ENCODE peak calls at places on chromosomes 7 and 10, in seven cellular contexts. M is GM13977; S is transverse colon; H is nephron progenitor cell; Z is H9; X is MCF 10A; J is CD8-positive, alpha-beta T cell. W is an unnamed sample.

GRCh38 chr7:85474234-85474633 is 287.4 kb upstream of the SEMA3D start:
- DNase-seq in M (peak; percentile 1), Z (no peak), S (no peak), J (no peak), H (no peak), X (no peak), W (no peak)

GRCh38 chr7:27386581-27386980 is 144.0 kb downstream of the EVX1 start:
- DNase-seq in Z (no peak), H (no peak), J (no peak), M (no peak), S (no peak), X (no peak), W (no peak)

GRCh38 chr10:114328876-114329275 is 75.4 kb downstream of the AFAP1L2 start:
- DNase-seq in J (no peak), S (no peak), H (no peak), X (no peak), M (no peak), Z (no peak), W (no peak)

GRCh38 chr7:76337147-76337546 is 21.6 kb downstream of the YWHAG start:
- DNase-seq in J (no peak), M (no peak), X (no peak), Z (no peak), S (no peak), H (no peak), W (no peak)

GRCh38 chr10:121516071-121516470 is 82.2 kb downstream of the FGFR2 start:
- DNase-seq in H (no peak), J (no peak), M (no peak), S (no peak), Z (no peak), X (no peak), W (no peak)

GRCh38 chr10:50653142-50653541 is 29.4 kb upstream of the SGMS1 start:
- DNase-seq in J (no peak), H (no peak), S (no peak), M (no peak), X (peak; percentile 31), Z (no peak), W (peak; percentile 17)

GRCh38 chr10:86553639-86554038 is 32.0 kb upstream of the WAPL start:
- DNase-seq in M (no peak), S (no peak), X (no peak), J (no peak), Z (no peak), H (no peak), W (no peak)

GRCh38 chr10:77163670-77164348 is 473.8 kb downstream of the KCNMA1 start:
- DNase-seq in J (no peak), H (peak; percentile 28), M (no peak), Z (no peak), X (peak; percentile 97), S (peak; percentile 60), W (no peak)

GRCh38 chr7:138785587-138786437 is 12.0 kb upstream of the TMEM213 start:
- DNase-seq in S (no peak), Z (no peak), X (peak; percentile 40), H (no peak), M (no peak), J (no peak), W (no peak)

GRCh38 chr7:155864271-155864985 is 52.2 kb upstream of the SHH start:
- DNase-seq in J (no peak), H (no peak), S (no peak), M (no peak), Z (peak; percentile 10), X (no peak), W (no peak)

GRCh38 chr10:28302012-28302667 is 724 bp downstream of the MPP7 start:
- DNase-seq in Z (no peak), J (no peak), X (no peak), H (peak; percentile 71), M (no peak), S (peak; percentile 14), W (no peak)

GRCh38 chr7:46385662-46386309 is 464.7 kb upstream of the IGFBP3 start:
- DNase-seq in X (peak; percentile 65), S (no peak), J (no peak), Z (no peak), H (no peak), M (no peak), W (no peak)

GRCh38 chr7:121038717-121039509 is 50.4 kb downstream of the CPED1 start:
- DNase-seq in S (no peak), X (no peak), J (no peak), H (no peak), Z (no peak), M (no peak), W (no peak)

GRCh38 chr10:15370741-15371701 is at the start of gene FAM171A1:
- DNase-seq in Z (peak; percentile 69), M (peak; percentile 82), J (peak; percentile 12), H (peak; percentile 79), X (peak; percentile 60), S (peak; percentile 68), W (peak; percentile 78)

GRCh38 chr7:157485361-157485831 is 148.6 kb downstream of the DNAJB6 start:
- DNase-seq in S (no peak), M (no peak), X (no peak), H (no peak), J (no peak), Z (no peak), W (no peak)

GRCh38 chr10:129764901-129765663 is 199.0 kb downstream of the EBF3 start:
- DNase-seq in M (no peak), Z (peak; percentile 9), S (peak; percentile 1), X (no peak), H (no peak), J (no peak), W (no peak)

GRCh38 chr7:40654171-40654570 is 519.4 kb downstream of the SUGCT start:
- DNase-seq in X (no peak), Z (no peak), H (no peak), S (no peak), J (no peak), M (no peak), W (no peak)
- TF ChIP-seq CTCF in X (no peak), Z (no peak), H (no peak), S (no peak), J (no peak), M (no peak), W (no peak)

DNA sequence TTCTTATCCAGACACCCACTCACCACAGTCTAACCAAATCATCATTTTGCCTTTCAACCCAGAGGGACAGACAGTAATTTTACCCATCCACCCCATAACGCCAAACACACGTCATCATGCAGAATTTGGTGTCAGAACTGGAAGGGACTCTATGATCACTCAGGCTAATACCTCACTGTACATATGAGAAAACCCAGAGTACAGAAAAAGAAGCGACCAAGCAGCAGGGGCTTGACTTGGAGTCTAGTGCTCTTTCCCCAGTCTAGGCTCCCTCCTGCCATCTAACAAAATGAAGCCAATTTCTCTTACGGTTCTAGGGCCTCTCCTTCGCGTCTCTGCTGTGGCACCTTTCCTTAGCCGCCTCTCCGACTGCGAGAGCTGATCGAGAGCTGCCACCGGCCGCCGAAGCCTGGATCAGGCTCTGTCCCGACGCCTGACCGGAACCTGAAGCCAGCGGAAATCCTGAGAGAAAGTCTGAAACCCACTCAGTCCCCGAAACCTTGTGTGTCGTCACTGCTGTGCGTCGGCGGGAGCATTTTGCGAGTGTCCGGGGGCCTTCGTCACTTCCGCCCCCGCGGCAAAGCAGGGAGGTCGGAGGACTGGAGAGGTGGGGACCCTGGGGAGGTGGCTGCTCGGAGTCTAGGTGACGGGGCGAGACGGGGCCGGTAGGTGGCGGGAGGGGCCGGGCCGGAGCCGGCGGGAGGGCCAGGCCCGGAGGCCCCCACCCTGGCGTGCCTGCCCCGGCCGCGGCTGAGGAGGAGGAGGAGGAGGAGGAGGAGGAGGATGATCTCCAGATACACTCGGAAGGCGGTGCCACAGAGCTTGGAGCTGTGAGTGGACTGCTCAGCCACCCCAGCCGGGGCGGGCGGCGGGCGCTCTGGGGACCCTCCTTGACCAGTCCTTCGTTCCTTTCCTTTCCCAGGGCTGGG is at the start of the genes ECD and FAM149B1:
- DNase-seq in X (peak; percentile 93), J (peak; percentile 74), H (peak; percentile 92), M (peak; percentile 92), S (peak; percentile 95), Z (peak; percentile 96), W (peak; percentile 94)
- TF ChIP-seq CTCF in X (no peak), J (peak; percentile 16), H (no peak), M (peak; percentile 24), S (peak; percentile 44), Z (peak; percentile 51), W (peak; percentile 19)

GRCh38 chr10:126012485-126012884 is 116.1 kb downstream of the FANK1 start:
- DNase-seq in Z (no peak), X (peak; percentile 22), S (no peak), J (no peak), H (no peak), M (no peak), W (no peak)

GRCh38 chr10:126013489-126014281 is 117.3 kb downstream of the FANK1 start:
- DNase-seq in M (peak; percentile 27), J (no peak), H (no peak), X (peak; percentile 53), S (no peak), Z (peak; percentile 57), W (peak; percentile 34)

GRCh38 chr10:126011995-126012394 is 115.6 kb downstream of the FANK1 start:
- DNase-seq in H (no peak), X (no peak), M (no peak), J (no peak), Z (no peak), S (no peak), W (no peak)

GRCh38 chr10:126016156-126016805 is 119.9 kb downstream of the FANK1 start:
- DNase-seq in S (no peak), X (peak; percentile 47), M (no peak), J (no peak), Z (no peak), H (no peak), W (no peak)

DNA sequence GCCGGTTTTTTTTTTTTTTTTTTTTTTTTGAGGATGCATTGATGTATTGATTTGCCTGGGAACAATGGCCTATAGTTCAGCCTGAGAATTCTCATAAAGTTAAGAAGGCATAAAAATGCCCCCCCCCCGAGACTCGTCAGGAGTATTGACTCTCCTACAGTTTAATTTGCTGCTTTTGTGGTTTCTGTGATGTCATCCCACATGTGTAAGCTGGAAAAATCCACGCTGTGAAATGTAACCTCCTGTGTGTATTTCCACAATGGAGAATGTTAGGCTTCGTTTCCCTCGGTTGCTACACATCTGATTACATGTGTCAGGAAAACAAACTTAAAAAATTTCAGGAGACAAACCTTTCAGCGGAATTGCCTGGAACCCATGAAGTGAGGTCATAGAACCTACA is 117.9 kb downstream of the FANK1 start:
- DNase-seq in H (no peak), J (no peak), Z (no peak), X (no peak), M (no peak), S (no peak), W (no peak)
- TF ChIP-seq CTCF in H (no peak), J (no peak), Z (peak; percentile 0), X (no peak), M (no peak), S (no peak), W (no peak)

GRCh38 chr7:100411101-100411500 is 17.4 kb downstream of the ZCWPW1 start:
- DNase-seq in H (no peak), S (no peak), J (no peak), Z (no peak), X (no peak), M (no peak), W (no peak)

GRCh38 chr7:100406767-100407166 is 21.7 kb downstream of the ZCWPW1 start:
- DNase-seq in Z (no peak), H (no peak), X (peak; percentile 27), S (no peak), M (no peak), J (no peak), W (no peak)

GRCh38 chr7:100401811-100402210 is 26.7 kb downstream of the ZCWPW1 start:
- DNase-seq in X (no peak), H (no peak), J (no peak), Z (no peak), M (no peak), S (no peak), W (no peak)

GRCh38 chr7:100402241-100402640 is 26.3 kb downstream of the ZCWPW1 start:
- DNase-seq in Z (no peak), M (no peak), S (no peak), H (no peak), J (no peak), X (no peak), W (no peak)

GRCh38 chr7:100407285-100408180 is 21.0 kb downstream of the ZCWPW1 start:
- DNase-seq in H (peak; percentile 27), X (peak; percentile 82), J (no peak), Z (peak; percentile 43), S (no peak), M (peak; percentile 68), W (peak; percentile 72)
- TF ChIP-seq CTCF in H (peak; percentile 63), X (peak; percentile 62), J (peak; percentile 77), Z (peak; percentile 82), S (peak; percentile 61), M (peak; percentile 75), W (peak; percentile 64)